ENCODE peak calls at places on chromosomes 7 and 10, in five cellular contexts. K is SK-N-SH, J is astrocyte, F is endothelial cell of umbilical vein, A is H9. C is an unnamed sample.
A peak's percentile ranks its signal among the peaks of the same experiment; 100 is the strongest.

GRCh38 chr7:139772837-139773236 is 5.0 kb downstream of the HIPK2 start:
- DNase-seq in J (no peak), K (no peak), A (no peak), F (no peak), C (no peak)

GRCh38 chr10:34933676-34934075 is 118.6 kb upstream of the PARD3 start:
- DNase-seq in F (no peak), K (no peak), J (no peak), A (peak; percentile 39), C (no peak)

GRCh38 chr10:97138174-97138573 is 47.6 kb downstream of the SLIT1 start:
- DNase-seq in F (no peak), K (no peak), A (peak; percentile 61), J (no peak), C (peak; percentile 23)

GRCh38 chr7:130369110-130369711 is 11.1 kb upstream of the CPA1 start:
- DNase-seq in K (peak; percentile 59), J (peak; percentile 94), A (no peak), F (peak; percentile 72), C (no peak)

GRCh38 chr10:6211341-6212265 is 8.9 kb downstream of the PFKFB3 start:
- DNase-seq in A (peak; percentile 27), J (peak; percentile 52), K (peak; percentile 85), F (no peak), C (no peak)

GRCh38 chr10:132452216-132452650 is 55.2 kb downstream of the PWWP2B start:
- DNase-seq in F (no peak), A (no peak), J (no peak), K (no peak), C (no peak)

GRCh38 chr7:96380111-96380512 is 58.2 kb upstream of the SLC25A13 start:
- DNase-seq in A (peak; percentile 51), J (no peak), F (peak; percentile 60), K (no peak), C (no peak)

GRCh38 chr7:129664029-129665012 is 52.8 kb downstream of the NRF1 start:
- DNase-seq in K (peak; percentile 79), J (peak; percentile 57), F (peak; percentile 75), A (no peak), C (no peak)

GRCh38 chr10:107275806-107276205 is 111.3 kb upstream of the SORCS1 start:
- DNase-seq in K (no peak), F (no peak), J (no peak), A (no peak), C (no peak)

GRCh38 chr7:45106820-45107219 is 4.7 kb downstream of the TBRG4 start:
- DNase-seq in A (no peak), K (no peak), J (no peak), F (no peak), C (no peak)

GRCh38 chr7:99693427-99694200 is 13.8 kb upstream of the CYP3A5 start:
- DNase-seq in J (no peak), K (no peak), A (peak; percentile 86), F (no peak), C (peak; percentile 45)

GRCh38 chr10:131975796-131976195 is 5.9 kb downstream of the BNIP3 start:
- DNase-seq in A (no peak), J (no peak), F (no peak), K (no peak), C (no peak)

GRCh38 chr7:77626515-77627306 is 69.5 kb upstream of the RSBN1L start:
- DNase-seq in J (no peak), A (no peak), K (no peak), F (no peak), C (no peak)

GRCh38 chr7:5177060-5177459 is 13.0 kb upstream of the WIPI2 start:
- DNase-seq in K (peak; percentile 88), F (peak; percentile 42), J (peak; percentile 78), A (no peak), C (peak; percentile 27)

GRCh38 chr10:94092848-94093247 is 99.1 kb downstream of the PLCE1 start:
- DNase-seq in K (no peak), F (no peak), J (peak; percentile 32), A (no peak), C (no peak)

GRCh38 chr7:22296916-22297315 is 60.0 kb downstream of the RAPGEF5 start:
- DNase-seq in A (no peak), K (no peak), J (no peak), F (peak; percentile 51), C (no peak)

GRCh38 chr10:11874568-11875182 is 51.5 kb downstream of the PROSER2 start:
- DNase-seq in J (peak; percentile 22), F (peak; percentile 14), K (peak; percentile 77), A (peak; percentile 74), C (peak; percentile 45)

GRCh38 chr7:37698271-37698670 is 14.7 kb downstream of the GPR141 start:
- DNase-seq in A (no peak), F (no peak), K (no peak), J (no peak), C (no peak)

GRCh38 chr7:106112118-106112971 is at the start of gene SYPL1:
- DNase-seq in J (peak; percentile 82), A (peak; percentile 96), K (peak; percentile 99), F (peak; percentile 87), C (peak; percentile 91)
- TF ChIP-seq CTCF in J (no peak), A (no peak), K (peak; percentile 39), F (no peak), C (no peak)

GRCh38 chr10:36504752-36505151 is 620.6 kb upstream of the ANKRD30A start:
- DNase-seq in K (no peak), A (no peak), F (peak; percentile 46), J (no peak), C (no peak)

GRCh38 chr10:36506696-36507477 is 618.5 kb upstream of the ANKRD30A start:
- DNase-seq in F (no peak), K (no peak), J (no peak), A (no peak), C (no peak)
- H3K9ac ChIP-seq in F (no peak overlapping the region), K (no peak overlapping the region), J (no peak overlapping the region), A (no peak overlapping the region), C (no peak overlapping the region)

GRCh38 chr10:92087750-92088395 is 164.3 kb downstream of the BTAF1 start:
- DNase-seq in F (peak; percentile 91), K (peak; percentile 76), A (peak; percentile 77), J (peak; percentile 62), C (peak; percentile 76)
- TF ChIP-seq CTCF in F (peak; percentile 82), K (peak; percentile 88), A (peak; percentile 86), J (peak; percentile 81), C (peak; percentile 61)

DNA sequence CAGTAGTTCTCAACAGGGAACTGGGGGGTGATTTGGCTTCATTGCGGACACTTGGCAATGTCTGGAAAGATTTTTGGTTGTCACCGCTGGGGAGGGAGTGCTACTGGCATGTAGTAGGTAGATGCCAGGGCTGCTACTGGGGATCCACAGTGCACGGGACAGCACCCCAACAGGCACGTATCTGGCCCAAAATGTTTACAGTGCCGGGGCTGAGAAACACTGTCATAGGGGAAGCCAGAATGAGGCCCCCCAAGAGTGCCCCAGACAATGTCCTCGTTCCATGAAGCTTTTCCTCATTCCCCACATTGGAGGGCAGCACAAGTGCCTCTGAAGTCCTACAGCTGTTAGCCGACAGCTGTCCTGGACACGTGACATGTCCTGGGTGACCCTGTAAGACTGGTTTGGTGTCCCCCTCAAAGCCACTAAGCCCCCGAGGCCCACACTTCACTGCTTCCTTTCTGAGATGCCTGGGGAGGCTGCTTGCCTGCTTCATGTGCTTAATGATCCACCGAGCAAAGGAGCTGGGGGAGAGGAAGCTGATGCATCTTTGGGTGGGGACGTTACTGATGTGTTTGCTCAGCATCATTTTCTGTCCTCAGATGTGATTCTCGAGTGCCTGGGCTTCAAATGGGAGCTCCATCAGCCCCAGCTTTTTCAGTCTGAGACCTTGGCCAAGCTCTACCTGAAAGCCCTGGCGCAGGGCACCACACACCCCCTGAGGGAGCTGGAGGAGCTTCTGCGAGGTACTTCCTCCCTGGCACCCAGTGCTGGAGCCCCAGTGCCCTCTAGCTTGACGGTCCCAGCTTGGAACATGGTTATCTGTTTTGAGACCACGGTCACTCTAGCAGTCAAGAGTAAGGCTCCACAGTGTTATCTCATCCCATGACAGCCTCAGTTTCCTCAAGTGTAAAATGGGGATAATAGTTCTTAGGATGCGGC is 14.7 kb downstream of the BTBD16 start:
- DNase-seq in F (no peak), J (no peak), A (no peak), K (no peak), C (no peak)
- H3K9ac ChIP-seq in F (no peak overlapping the region), J (no peak overlapping the region), A (no peak overlapping the region), K (no peak overlapping the region), C (no peak overlapping the region)

C was measured in colonic mucosa.